ENCODE peak calls at places on chromosomes 4 and X, in nine cellular contexts. One of them, this sample, is unnamed.

GRCh38 chr4:123340381-123340701 is 56.3 kb upstream of the SPRY1 start:
- DNase-seq in tibial artery: no peak
- DNase-seq in left lung: no peak
- DNase-seq in lung: no peak
- DNase-seq in GM06990: no peak
- DNase-seq in astrocyte of the cerebellum: peak; percentile 70
- DNase-seq in lower lobe of right lung: no peak
- DNase-seq in stomach: no peak
- DNase-seq in PC-9: peak; percentile 16
- DNase-seq in this sample: peak; percentile 78

GRCh38 chr4:185344743-185345538 is 50.8 kb downstream of the LRP2BP start:
- DNase-seq in tibial artery: no peak
- DNase-seq in left lung: no peak
- DNase-seq in lung: no peak
- DNase-seq in GM06990: peak; percentile 57
- DNase-seq in astrocyte of the cerebellum: no peak
- DNase-seq in lower lobe of right lung: no peak
- DNase-seq in stomach: no peak
- DNase-seq in PC-9: no peak
- DNase-seq in this sample: no peak

GRCh38 chr4:3016839-3017410 is 53.6 kb downstream of the GRK4 start:
- DNase-seq in tibial artery: no peak
- DNase-seq in left lung: no peak
- DNase-seq in lung: no peak
- DNase-seq in GM06990: no peak
- DNase-seq in astrocyte of the cerebellum: no peak
- DNase-seq in lower lobe of right lung: no peak
- DNase-seq in stomach: no peak
- DNase-seq in PC-9: no peak
- DNase-seq in this sample: no peak

GRCh38 chr4:140071806-140072205 is 82.2 kb downstream of the MAML3 start:
- DNase-seq in tibial artery: no peak
- DNase-seq in left lung: no peak
- DNase-seq in lung: no peak
- DNase-seq in GM06990: peak; percentile 36
- DNase-seq in astrocyte of the cerebellum: peak; percentile 82
- DNase-seq in lower lobe of right lung: no peak
- DNase-seq in stomach: no peak
- DNase-seq in PC-9: no peak
- DNase-seq in this sample: peak; percentile 98

GRCh38 chr4:39285853-39286252 is 80.3 kb downstream of the RFC1 start:
- DNase-seq in tibial artery: no peak
- DNase-seq in left lung: no peak
- DNase-seq in lung: no peak
- DNase-seq in GM06990: no peak
- DNase-seq in astrocyte of the cerebellum: no peak
- DNase-seq in lower lobe of right lung: no peak
- DNase-seq in stomach: no peak
- DNase-seq in PC-9: no peak
- DNase-seq in this sample: no peak

GRCh38 chr4:103719320-103720204 is at the start of gene TACR3:
- DNase-seq in tibial artery: no peak
- DNase-seq in left lung: no peak
- DNase-seq in lung: no peak
- DNase-seq in GM06990: peak; percentile 6
- DNase-seq in astrocyte of the cerebellum: no peak
- DNase-seq in lower lobe of right lung: no peak
- DNase-seq in stomach: no peak
- DNase-seq in PC-9: no peak
- DNase-seq in this sample: no peak

GRCh38 chr4:96936886-96937285 is 1097.0 kb downstream of the PDHA2 start:
- DNase-seq in tibial artery: no peak
- DNase-seq in left lung: no peak
- DNase-seq in lung: no peak
- DNase-seq in GM06990: no peak
- DNase-seq in astrocyte of the cerebellum: no peak
- DNase-seq in lower lobe of right lung: no peak
- DNase-seq in stomach: no peak
- DNase-seq in PC-9: no peak
- DNase-seq in this sample: no peak

GRCh38 chr4:153409412-153409811 is 56.7 kb upstream of the TMEM131L start:
- DNase-seq in tibial artery: no peak
- DNase-seq in left lung: no peak
- DNase-seq in lung: no peak
- DNase-seq in GM06990: no peak
- DNase-seq in astrocyte of the cerebellum: peak; percentile 33
- DNase-seq in lower lobe of right lung: no peak
- DNase-seq in stomach: no peak
- DNase-seq in PC-9: no peak
- DNase-seq in this sample: no peak

GRCh38 chr4:10100734-10101216 is 15.8 kb downstream of the WDR1 start:
- DNase-seq in tibial artery: peak; percentile 77
- DNase-seq in left lung: peak; percentile 77
- DNase-seq in lung: no peak
- DNase-seq in GM06990: no peak
- DNase-seq in astrocyte of the cerebellum: no peak
- DNase-seq in lower lobe of right lung: peak; percentile 79
- DNase-seq in stomach: no peak
- DNase-seq in PC-9: no peak
- DNase-seq in this sample: no peak

GRCh38 chr4:112099701-112100289 is 45.5 kb upstream of the FAM241A start:
- DNase-seq in tibial artery: no peak
- DNase-seq in left lung: no peak
- DNase-seq in lung: no peak
- DNase-seq in GM06990: peak; percentile 21
- DNase-seq in astrocyte of the cerebellum: peak; percentile 62
- DNase-seq in lower lobe of right lung: no peak
- DNase-seq in stomach: no peak
- DNase-seq in PC-9: no peak
- DNase-seq in this sample: no peak

GRCh38 chr4:81723927-81724587 is 252.3 kb upstream of the RASGEF1B start:
- DNase-seq in tibial artery: peak; percentile 43
- DNase-seq in left lung: no peak
- DNase-seq in lung: no peak
- DNase-seq in GM06990: no peak
- DNase-seq in astrocyte of the cerebellum: peak; percentile 2
- DNase-seq in lower lobe of right lung: no peak
- DNase-seq in stomach: peak; percentile 64
- DNase-seq in PC-9: no peak
- DNase-seq in this sample: no peak

GRCh38 chr4:18847276-18847890 is 825.8 kb upstream of the LCORL start:
- DNase-seq in tibial artery: no peak
- DNase-seq in left lung: no peak
- DNase-seq in lung: no peak
- DNase-seq in GM06990: no peak
- DNase-seq in astrocyte of the cerebellum: no peak
- DNase-seq in lower lobe of right lung: no peak
- DNase-seq in stomach: no peak
- DNase-seq in PC-9: no peak
- DNase-seq in this sample: no peak

GRCh38 chr4:113979157-113979972 is at the start of gene ARSJ:
- DNase-seq in tibial artery: peak; percentile 46
- DNase-seq in left lung: peak; percentile 51
- DNase-seq in lung: peak; percentile 64
- DNase-seq in GM06990: no peak
- DNase-seq in astrocyte of the cerebellum: peak; percentile 74
- DNase-seq in lower lobe of right lung: peak; percentile 74
- DNase-seq in stomach: peak; percentile 56
- DNase-seq in PC-9: peak; percentile 32
- DNase-seq in this sample: peak; percentile 61

GRCh38 chrX:115689931-115690330 is 129.0 kb downstream of the PLS3 start:
- DNase-seq in tibial artery: no peak
- DNase-seq in left lung: no peak
- DNase-seq in lung: no peak
- DNase-seq in GM06990: no peak
- DNase-seq in astrocyte of the cerebellum: no peak
- DNase-seq in lower lobe of right lung: no peak
- DNase-seq in stomach: no peak
- DNase-seq in PC-9: no peak
- DNase-seq in this sample: no peak

GRCh38 chr4:52780627-52781354 is 29.6 kb upstream of the ERVMER34-1 start:
- DNase-seq in tibial artery: no peak
- DNase-seq in left lung: no peak
- DNase-seq in lung: no peak
- DNase-seq in GM06990: no peak
- DNase-seq in astrocyte of the cerebellum: no peak
- DNase-seq in lower lobe of right lung: no peak
- DNase-seq in stomach: no peak
- DNase-seq in PC-9: no peak
- DNase-seq in this sample: no peak

GRCh38 chr4:145824469-145824868 is 114.2 kb downstream of the ZNF827 start:
- DNase-seq in tibial artery: no peak
- DNase-seq in left lung: no peak
- DNase-seq in lung: no peak
- DNase-seq in GM06990: no peak
- DNase-seq in astrocyte of the cerebellum: no peak
- DNase-seq in lower lobe of right lung: no peak
- DNase-seq in stomach: no peak
- DNase-seq in PC-9: no peak
- DNase-seq in this sample: no peak

GRCh38 chr4:2731907-2732314 is 24.2 kb downstream of the TNIP2 start:
- DNase-seq in tibial artery: no peak
- DNase-seq in left lung: no peak
- DNase-seq in lung: no peak
- DNase-seq in GM06990: no peak
- DNase-seq in astrocyte of the cerebellum: no peak
- DNase-seq in lower lobe of right lung: no peak
- DNase-seq in stomach: no peak
- DNase-seq in PC-9: no peak
- DNase-seq in this sample: no peak

GRCh38 chr4:83340692-83341343 is 6.2 kb upstream of the HPSE start:
- DNase-seq in tibial artery: no peak
- DNase-seq in left lung: no peak
- DNase-seq in lung: no peak
- DNase-seq in GM06990: no peak
- DNase-seq in astrocyte of the cerebellum: no peak
- DNase-seq in lower lobe of right lung: no peak
- DNase-seq in stomach: no peak
- DNase-seq in PC-9: no peak
- DNase-seq in this sample: no peak

GRCh38 chr4:1727117-1728031 is 6.1 kb downstream of the TACC3 start:
- DNase-seq in tibial artery: peak; percentile 75
- DNase-seq in left lung: peak; percentile 87
- DNase-seq in lung: peak; percentile 63
- DNase-seq in GM06990: no peak
- DNase-seq in astrocyte of the cerebellum: peak; percentile 65
- DNase-seq in lower lobe of right lung: peak; percentile 82
- DNase-seq in stomach: peak; percentile 67
- DNase-seq in PC-9: peak; percentile 94
- DNase-seq in this sample: peak; percentile 39
- H3K4me3 ChIP-seq in tibial artery: no peak overlapping the region
- H3K4me3 ChIP-seq in left lung: peak overlapping the region; percentile 31
- H3K4me3 ChIP-seq in lung: no peak overlapping the region
- H3K4me3 ChIP-seq in GM06990: no peak overlapping the region
- H3K4me3 ChIP-seq in astrocyte of the cerebellum: no peak overlapping the region
- H3K4me3 ChIP-seq in lower lobe of right lung: peak overlapping the region; percentile 44
- H3K4me3 ChIP-seq in stomach: peak overlapping the region; percentile 21
- H3K4me3 ChIP-seq in PC-9: peak overlapping the region; percentile 24
- H3K4me3 ChIP-seq in this sample: no peak overlapping the region

DNA sequence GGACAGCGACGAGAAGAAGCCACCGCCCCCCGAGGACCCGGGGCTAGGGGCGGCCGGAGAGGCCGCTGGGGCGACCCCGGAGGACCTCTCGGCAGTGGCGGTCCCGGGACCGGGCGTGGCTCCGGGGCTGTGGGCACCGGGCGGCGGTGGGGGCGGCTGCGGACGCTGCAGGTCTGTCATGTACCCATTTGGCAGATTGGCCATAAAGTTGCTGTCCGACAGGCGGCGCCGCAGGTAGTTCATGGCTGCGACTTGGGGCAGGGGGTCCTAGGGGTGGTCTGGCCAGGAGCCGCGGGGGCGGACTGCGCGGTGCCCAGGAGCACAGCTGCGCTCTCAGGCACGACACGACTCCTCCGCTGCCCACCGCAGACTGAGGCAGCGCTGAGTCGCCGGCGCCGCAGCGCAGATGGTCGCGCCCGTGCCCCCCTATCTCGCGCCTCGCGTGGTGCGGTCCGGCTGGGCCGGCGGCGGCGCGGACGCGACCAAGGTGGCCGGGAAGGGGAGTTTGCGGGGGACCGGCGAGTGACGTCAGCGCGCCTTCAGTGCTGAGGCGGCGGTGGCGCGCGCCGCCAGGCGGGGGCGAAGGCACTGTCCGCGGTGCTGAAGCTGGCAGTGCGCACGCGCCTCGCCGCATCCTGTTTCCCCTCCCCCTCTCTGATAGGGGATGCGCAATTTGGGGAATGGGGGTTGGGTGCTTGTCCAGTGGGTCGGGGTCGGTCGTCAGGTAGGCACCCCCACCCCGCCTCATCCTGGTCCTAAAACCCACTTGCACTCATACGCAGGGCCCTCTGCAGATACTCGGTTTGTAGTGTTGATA is at the start of gene SYN1:
- DNase-seq in tibial artery: peak; percentile 55
- DNase-seq in left lung: peak; percentile 82
- DNase-seq in lung: peak; percentile 71
- DNase-seq in GM06990: peak; percentile 87
- DNase-seq in astrocyte of the cerebellum: peak; percentile 41
- DNase-seq in lower lobe of right lung: peak; percentile 85
- DNase-seq in stomach: peak; percentile 76
- DNase-seq in PC-9: no peak
- DNase-seq in this sample: no peak
- H3K4me3 ChIP-seq in tibial artery: peak within 1 kb of the TSS; percentile 43
- H3K4me3 ChIP-seq in left lung: peak within 1 kb of the TSS; percentile 31
- H3K4me3 ChIP-seq in lung: no peak within 1 kb of the TSS
- H3K4me3 ChIP-seq in GM06990: peak within 1 kb of the TSS; percentile 56
- H3K4me3 ChIP-seq in astrocyte of the cerebellum: peak within 1 kb of the TSS; percentile 32
- H3K4me3 ChIP-seq in lower lobe of right lung: peak within 1 kb of the TSS; percentile 33
- H3K4me3 ChIP-seq in stomach: peak within 1 kb of the TSS; percentile 39
- H3K4me3 ChIP-seq in PC-9: no peak within 1 kb of the TSS
- H3K4me3 ChIP-seq in this sample: peak within 1 kb of the TSS; percentile 45

DNA sequence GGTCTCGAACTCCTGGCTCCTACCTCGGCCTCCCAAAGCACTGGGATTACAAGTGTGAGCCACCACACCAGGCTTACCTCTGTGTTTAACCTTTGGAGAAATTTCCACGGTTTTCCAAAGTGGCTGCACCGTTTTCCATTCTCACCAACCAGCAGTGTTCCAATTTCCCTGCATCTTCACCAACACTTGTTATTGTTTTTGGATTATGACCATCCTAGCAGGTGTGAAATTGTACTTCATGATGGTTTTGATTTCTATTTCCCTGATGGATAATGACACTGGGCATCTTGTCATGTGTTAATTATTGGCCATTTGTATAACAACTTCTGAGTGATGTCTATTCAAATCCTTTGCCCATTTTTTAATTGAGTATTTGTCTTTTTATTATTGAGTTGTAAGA is 2.7 kb upstream of the MAP3K15 start:
- DNase-seq in tibial artery: no peak
- DNase-seq in left lung: no peak
- DNase-seq in lung: no peak
- DNase-seq in GM06990: no peak
- DNase-seq in astrocyte of the cerebellum: no peak
- DNase-seq in lower lobe of right lung: no peak
- DNase-seq in stomach: no peak
- DNase-seq in PC-9: no peak
- DNase-seq in this sample: no peak
- H3K4me3 ChIP-seq in tibial artery: no peak overlapping the region
- H3K4me3 ChIP-seq in left lung: no peak overlapping the region
- H3K4me3 ChIP-seq in lung: no peak overlapping the region
- H3K4me3 ChIP-seq in GM06990: no peak overlapping the region
- H3K4me3 ChIP-seq in astrocyte of the cerebellum: no peak overlapping the region
- H3K4me3 ChIP-seq in lower lobe of right lung: no peak overlapping the region
- H3K4me3 ChIP-seq in stomach: no peak overlapping the region
- H3K4me3 ChIP-seq in PC-9: no peak overlapping the region
- H3K4me3 ChIP-seq in this sample: no peak overlapping the region

GRCh38 chr4:27049101-27049829 is 188.6 kb downstream of the STIM2 start:
- DNase-seq in tibial artery: no peak
- DNase-seq in left lung: no peak
- DNase-seq in lung: no peak
- DNase-seq in GM06990: no peak
- DNase-seq in astrocyte of the cerebellum: no peak
- DNase-seq in lower lobe of right lung: no peak
- DNase-seq in stomach: no peak
- DNase-seq in PC-9: no peak
- DNase-seq in this sample: no peak
- H3K4me3 ChIP-seq in tibial artery: no peak overlapping the region
- H3K4me3 ChIP-seq in left lung: no peak overlapping the region
- H3K4me3 ChIP-seq in lung: no peak overlapping the region
- H3K4me3 ChIP-seq in GM06990: no peak overlapping the region
- H3K4me3 ChIP-seq in astrocyte of the cerebellum: no peak overlapping the region
- H3K4me3 ChIP-seq in lower lobe of right lung: peak overlapping the region; percentile 48
- H3K4me3 ChIP-seq in stomach: no peak overlapping the region
- H3K4me3 ChIP-seq in PC-9: no peak overlapping the region
- H3K4me3 ChIP-seq in this sample: no peak overlapping the region